ENCODE peak calls at places on chromosome 7, in four cellular contexts. A, S, I and P are unnamed samples.

GRCh38 chr7:32937344-32938174 is 19.7 kb upstream of the FKBP9 start:
- DNase-seq in A (no peak), S (no peak), I (peak; percentile 21), P (no peak)

GRCh38 chr7:83947260-83947659 is 247.3 kb downstream of the SEMA3A start:
- DNase-seq in A (no peak), S (no peak), I (no peak), P (peak; percentile 41)

GRCh38 chr7:3551536-3551935 is 250.5 kb downstream of the SDK1 start:
- DNase-seq in A (no peak), S (no peak), I (no peak), P (no peak)

GRCh38 chr7:101547022-101547915 is 81.8 kb downstream of the MYL10 start:
- DNase-seq in A (no peak), S (no peak), I (no peak), P (no peak)

GRCh38 chr7:28613262-28613661 is 200.9 kb downstream of the CREB5 start:
- DNase-seq in A (no peak), S (no peak), I (no peak), P (no peak)

GRCh38 chr7:81487512-81487911 is 282.3 kb downstream of the HGF start:
- DNase-seq in A (no peak), S (no peak), I (no peak), P (peak; percentile 10)

GRCh38 chr7:29106128-29106988 is 40.0 kb downstream of the CPVL start:
- DNase-seq in A (no peak), S (no peak), I (peak; percentile 68), P (peak; percentile 69)

GRCh38 chr7:22725585-22725984 is 1.4 kb upstream of the IL6 start:
- DNase-seq in A (no peak), S (no peak), I (no peak), P (no peak)

GRCh38 chr7:2053395-2053794 is 179.3 kb downstream of the MAD1L1 start:
- DNase-seq in A (no peak), S (no peak), I (no peak), P (no peak)

GRCh38 chr7:157278791-157279678 is 57.8 kb upstream of the DNAJB6 start:
- DNase-seq in A (no peak), S (no peak), I (peak; percentile 55), P (no peak)

GRCh38 chr7:35680403-35681013 is 14.4 kb downstream of the HERPUD2 start:
- DNase-seq in A (no peak), S (no peak), I (no peak), P (no peak)

GRCh38 chr7:96479015-96479645 is 157.2 kb upstream of the SLC25A13 start:
- DNase-seq in A (no peak), S (no peak), I (peak; percentile 2), P (no peak)

GRCh38 chr7:26658080-26658697 is 206.2 kb downstream of the SKAP2 start:
- DNase-seq in A (no peak), S (no peak), I (peak; percentile 74), P (no peak)

GRCh38 chr7:2242541-2243482 is 786 bp downstream of the NUDT1 start:
- DNase-seq in A (no peak), S (no peak), I (no peak), P (peak; percentile 41)

GRCh38 chr7:816300-816750 is 16.0 kb upstream of the SUN1 start:
- DNase-seq in A (peak; percentile 75), S (peak; percentile 98), I (peak; percentile 89), P (peak; percentile 57)

GRCh38 chr7:54843961-54844360 is 85.0 kb upstream of the SEC61G start:
- DNase-seq in A (no peak), S (no peak), I (no peak), P (no peak)

GRCh38 chr7:18458830-18459229 is 36.7 kb upstream of the HDAC9 start:
- DNase-seq in A (no peak), S (no peak), I (no peak), P (no peak)

GRCh38 chr7:79553811-79554555 is 100.5 kb upstream of the MAGI2 start:
- DNase-seq in A (no peak), S (no peak), I (no peak), P (no peak)

GRCh38 chr7:7996568-7996967 is 28.0 kb downstream of the GLCCI1 start:
- DNase-seq in A (peak; percentile 12), S (no peak), I (no peak), P (no peak)

GRCh38 chr7:70720191-70720873 is 411.6 kb upstream of the GALNT17 start:
- DNase-seq in A (no peak), S (no peak), I (no peak), P (no peak)

GRCh38 chr7:42010751-42011150 is 226.3 kb downstream of the GLI3 start:
- DNase-seq in A (peak; percentile 26), S (no peak), I (no peak), P (no peak)

GRCh38 chr7:86925221-86925620 is 134.2 kb downstream of the ELAPOR2 start:
- DNase-seq in A (no peak), S (no peak), I (no peak), P (no peak)

GRCh38 chr7:134755422-134756022 is 23.9 kb upstream of the CALD1 start:
- DNase-seq in A (no peak), S (no peak), I (no peak), P (no peak)

GRCh38 chr7:68321776-68322496 is 1276.3 kb upstream of the AUTS2 start:
- DNase-seq in A (no peak), S (no peak), I (no peak), P (no peak)

GRCh38 chr7:17184805-17185689 is 113.4 kb upstream of the AHR start:
- DNase-seq in A (peak; percentile 26), S (no peak), I (no peak), P (no peak)

GRCh38 chr7:157676001-157676400 is 339.2 kb downstream of the DNAJB6 start:
- DNase-seq in A (no peak), S (no peak), I (no peak), P (no peak)

GRCh38 chr7:157004050-157004838 is 6.2 kb downstream of the MNX1 start:
- DNase-seq in A (no peak), S (no peak), I (peak; percentile 85), P (no peak)

GRCh38 chr7:101172854-101173751 is 7.0 kb downstream of the NAT16 start:
- DNase-seq in A (no peak), S (no peak), I (peak; percentile 48), P (no peak)

GRCh38 chr7:20385121-20385520 is 54.4 kb downstream of the ITGB8 start:
- DNase-seq in A (no peak), S (no peak), I (no peak), P (no peak)

GRCh38 chr7:153381275-153382119 is 621.9 kb downstream of the ACTR3B start:
- DNase-seq in A (no peak), S (no peak), I (peak; percentile 86), P (peak; percentile 4)

GRCh38 chr7:99855236-99855635 is 21.6 kb downstream of the OR2AE1 start:
- DNase-seq in A (no peak), S (no peak), I (no peak), P (no peak)

GRCh38 chr7:6160191-6160623 is 112.2 kb downstream of the CYTH3 start:
- DNase-seq in A (no peak), S (no peak), I (peak; percentile 86), P (no peak)

GRCh38 chr7:27367179-27367929 is 124.8 kb downstream of the EVX1 start:
- DNase-seq in A (no peak), S (no peak), I (no peak), P (no peak)

GRCh38 chr7:156017431-156017830 is 205.2 kb upstream of the SHH start:
- DNase-seq in A (no peak), S (no peak), I (no peak), P (no peak)